ENCODE peak calls at places on chromosome 11, in eight cellular contexts. W is naive thymus-derived CD8-positive, alpha-beta T cell; A is fibroblast of villous mesenchyme; Q is Calu3; E is GM10248; I is A673; Z is Right ventricle myocardium inferior; C is GM12878. X is an unnamed sample.
A peak's percentile ranks its signal among the peaks of the same experiment; 100 is the strongest.

GRCh38 chr11:2804701-2805387 is 80.7 kb downstream of the CDKN1C start:
- DNase-seq in I (no peak), E (no peak), W (no peak), Z (peak; percentile 65), C (no peak), Q (no peak), A (peak; percentile 43), X (no peak)

GRCh38 chr11:12529041-12529440 is 145.2 kb upstream of the TEAD1 start:
- DNase-seq in Q (no peak), E (no peak), C (no peak), Z (no peak), W (no peak), A (peak; percentile 19), I (no peak), X (no peak)

GRCh38 chr11:79076526-79077115 is 364.2 kb downstream of the TENM4 start:
- DNase-seq in Z (no peak), A (peak; percentile 62), Q (peak; percentile 61), E (no peak), C (no peak), I (peak; percentile 61), W (peak; percentile 7), X (peak; percentile 59)

GRCh38 chr11:19275496-19275895 is 34.8 kb upstream of the E2F8 start:
- DNase-seq in C (no peak), A (no peak), Q (peak; percentile 6), I (no peak), Z (no peak), W (no peak), E (no peak), X (no peak)

GRCh38 chr11:43947815-43948214 is 5.4 kb downstream of the C11orf96 start:
- DNase-seq in I (no peak), C (no peak), A (no peak), Z (no peak), W (no peak), Q (no peak), E (no peak), X (no peak)

GRCh38 chr11:68071281-68072048 is 32.6 kb downstream of the TCIRG1 start:
- DNase-seq in Z (no peak), E (no peak), W (no peak), C (no peak), Q (no peak), I (no peak), A (no peak), X (no peak)

GRCh38 chr11:108241370-108242037 is 18.6 kb downstream of the ATM start:
- DNase-seq in Q (no peak), A (no peak), W (no peak), C (no peak), Z (no peak), E (no peak), I (no peak), X (no peak)

GRCh38 chr11:116164843-116165242 is 607.9 kb downstream of the BUD13 start:
- DNase-seq in I (no peak), Q (no peak), E (no peak), A (no peak), Z (no peak), W (no peak), C (no peak), X (no peak)

GRCh38 chr11:126700773-126701554 is 299.6 kb downstream of the KIRREL3 start:
- DNase-seq in E (no peak), Z (no peak), A (no peak), Q (no peak), W (no peak), I (no peak), C (peak; percentile 42), X (no peak)

GRCh38 chr11:44377121-44377520 is 67.2 kb upstream of the ALX4 start:
- DNase-seq in Z (no peak), I (no peak), C (no peak), Q (no peak), E (no peak), W (no peak), A (no peak), X (no peak)

GRCh38 chr11:104665631-104666030 is 232.6 kb downstream of the CASP12 start:
- DNase-seq in A (peak; percentile 73), I (no peak), Q (no peak), Z (no peak), E (no peak), C (no peak), W (no peak), X (peak; percentile 77)

GRCh38 chr11:69033431-69033830 is 15.3 kb upstream of the TPCN2 start:
- DNase-seq in Q (no peak), E (no peak), I (no peak), A (no peak), Z (no peak), W (no peak), C (no peak), X (no peak)

GRCh38 chr11:44964526-44965209 is 14.0 kb upstream of the TP53I11 start:
- DNase-seq in A (no peak), Q (no peak), W (no peak), I (no peak), C (no peak), Z (peak; percentile 25), E (no peak), X (no peak)

GRCh38 chr11:75380716-75381420 is 18.4 kb upstream of the RPS3 start:
- DNase-seq in Q (peak; percentile 64), Z (no peak), E (no peak), I (no peak), C (no peak), W (no peak), A (no peak), X (no peak)

GRCh38 chr11:45374632-45375031 is 88.5 kb upstream of the SYT13 start:
- DNase-seq in Q (peak; percentile 4), W (peak; percentile 38), I (no peak), C (no peak), E (no peak), Z (no peak), A (no peak), X (no peak)

GRCh38 chr11:72958790-72959189 is 144.6 kb downstream of the ATG16L2 start:
- DNase-seq in Z (no peak), W (no peak), E (no peak), C (no peak), A (no peak), I (no peak), Q (no peak), X (no peak)

GRCh38 chr11:119144825-119145476 is 3.9 kb upstream of the ABCG4 start:
- DNase-seq in E (peak; percentile 82), Z (no peak), I (peak; percentile 71), A (peak; percentile 76), W (no peak), C (no peak), Q (peak; percentile 59), X (peak; percentile 75)

GRCh38 chr11:121591405-121592033 is 138.8 kb upstream of the SORL1-AS1 start:
- DNase-seq in E (peak; percentile 73), Z (no peak), C (peak; percentile 82), Q (peak; percentile 62), A (peak; percentile 82), W (peak; percentile 76), I (peak; percentile 89), X (peak; percentile 86)

GRCh38 chr11:789951-790350 is at the start of gene CEND1:
- DNase-seq in C (no peak), W (no peak), I (peak; percentile 67), A (no peak), Q (no peak), Z (no peak), E (peak; percentile 81), X (peak; percentile 49)

GRCh38 chr11:35066783-35067476 is 72.0 kb upstream of the CD44 start:
- DNase-seq in A (no peak), W (no peak), E (no peak), I (no peak), Q (no peak), Z (no peak), C (no peak), X (no peak)

GRCh38 chr11:112837162-112837826 is 123.9 kb upstream of the NCAM1 start:
- DNase-seq in Z (no peak), C (no peak), I (no peak), E (no peak), A (peak; percentile 2), W (no peak), Q (no peak), X (no peak)

GRCh38 chr11:69278091-69278867 is 15.7 kb upstream of the MYEOV start:
- DNase-seq in C (no peak), I (no peak), Z (peak; percentile 39), W (no peak), A (no peak), Q (peak; percentile 84), E (no peak), X (no peak)

GRCh38 chr11:70270877-70271634 is 566 bp downstream of the PPFIA1 start:
- DNase-seq in A (peak; percentile 75), Z (peak; percentile 81), I (no peak), Q (peak; percentile 60), E (peak; percentile 63), C (no peak), W (no peak), X (peak; percentile 73)

GRCh38 chr11:14894657-14895598 is 2.9 kb upstream of the CYP2R1 start:
- DNase-seq in E (no peak), Z (peak; percentile 79), A (peak; percentile 77), W (no peak), Q (no peak), C (no peak), I (peak; percentile 61), X (peak; percentile 94)

GRCh38 chr11:13114566-13115465 is 105.7 kb downstream of the RASSF10 start:
- DNase-seq in E (no peak), Z (no peak), Q (peak; percentile 59), C (no peak), A (no peak), I (no peak), W (no peak), X (no peak)

GRCh38 chr11:77199346-77199745 is 71.3 kb downstream of the MYO7A start:
- DNase-seq in A (no peak), Z (no peak), Q (no peak), I (no peak), W (no peak), C (no peak), E (no peak), X (no peak)

GRCh38 chr11:107819361-107820014 is 39.1 kb downstream of the SLC35F2 start:
- DNase-seq in E (no peak), Z (no peak), A (no peak), Q (no peak), C (no peak), W (no peak), I (no peak), X (peak; percentile 53)

GRCh38 chr11:128359515-128359914 is 227.8 kb downstream of the ETS1 start:
- DNase-seq in W (no peak), A (peak; percentile 40), E (no peak), Z (no peak), Q (no peak), C (no peak), I (no peak), X (peak; percentile 51)

GRCh38 chr11:34987617-34988016 is 71.2 kb downstream of the PDHX start:
- DNase-seq in Z (no peak), E (no peak), A (peak; percentile 69), Q (no peak), I (no peak), W (no peak), C (no peak), X (no peak)

GRCh38 chr11:125457814-125458343 is 38.2 kb downstream of the FEZ1 start:
- DNase-seq in A (peak; percentile 16), E (no peak), W (no peak), Z (peak; percentile 85), Q (peak; percentile 10), I (no peak), C (no peak), X (peak; percentile 84)

GRCh38 chr11:116895053-116895757 is 57.8 kb upstream of the APOA1 start:
- DNase-seq in W (peak; percentile 17), Z (peak; percentile 73), A (no peak), Q (no peak), C (no peak), E (peak; percentile 47), I (no peak), X (peak; percentile 29)

GRCh38 chr11:1516273-1517067 is 29.9 kb upstream of the MOB2 start:
- DNase-seq in I (no peak), E (no peak), Z (peak; percentile 50), C (no peak), Q (no peak), W (no peak), A (no peak), X (no peak)

GRCh38 chr11:103537904-103538502 is 428.8 kb downstream of the DYNC2H1 start:
- DNase-seq in E (no peak), Q (peak; percentile 6), W (no peak), C (no peak), A (peak; percentile 46), Z (no peak), I (peak; percentile 69), X (peak; percentile 72)

GRCh38 chr11:95923730-95924413 is at the start of gene MTMR2:
- DNase-seq in Z (peak; percentile 91), W (peak; percentile 44), E (peak; percentile 90), Q (peak; percentile 61), I (peak; percentile 78), C (peak; percentile 16), A (peak; percentile 72), X (peak; percentile 76)

X was measured in fibroblast of pulmonary artery.